ENCODE peak calls at places on chromosomes 11 and 22, in five cellular contexts. K is A549, H is breast epithelium, X is tibial nerve, O is IMR-90. J is an unnamed sample.

GRCh38 chr11:95736268-95737208 is 53.0 kb downstream of the FAM76B start:
- DNase-seq in K (no peak), H (no peak), X (no peak), O (no peak), J (no peak)

GRCh38 chr11:68550485-68550817 is 89.9 kb downstream of the PPP6R3 start:
- DNase-seq in K (no peak), H (no peak), X (no peak), O (peak; percentile 21), J (no peak)

GRCh38 chr11:47499614-47500013 is 50.7 kb upstream of the RAPSN start:
- DNase-seq in K (no peak), H (no peak), X (no peak), O (no peak), J (no peak)

GRCh38 chr11:105763594-105763993 is 153.7 kb downstream of the GRIA4 start:
- DNase-seq in K (no peak), H (no peak), X (no peak), O (no peak), J (no peak)

GRCh38 chr11:108732395-108732794 is 67.5 kb downstream of the DDX10 start:
- DNase-seq in K (no peak), H (no peak), X (no peak), O (no peak), J (no peak)

GRCh38 chr11:20522536-20522935 is 76.9 kb upstream of the SLC6A5 start:
- DNase-seq in K (no peak), H (no peak), X (no peak), O (no peak), J (no peak)

GRCh38 chr22:41347066-41347859 is 34.5 kb upstream of the TEF start:
- DNase-seq in K (no peak), H (no peak), X (no peak), O (no peak), J (no peak)

GRCh38 chr22:46694423-46695170 is 43.5 kb downstream of the CERK start:
- DNase-seq in K (no peak), H (no peak), X (no peak), O (no peak), J (no peak)

GRCh38 chr11:115672999-115673411 is 168.8 kb upstream of the CADM1 start:
- DNase-seq in K (no peak), H (no peak), X (peak; percentile 59), O (peak; percentile 73), J (peak; percentile 37)

GRCh38 chr11:108958446-108959123 is 293.7 kb downstream of the DDX10 start:
- DNase-seq in K (no peak), H (no peak), X (no peak), O (peak; percentile 82), J (no peak)

GRCh38 chr11:129427376-129427775 is 51.7 kb downstream of the BARX2 start:
- DNase-seq in K (no peak), H (no peak), X (no peak), O (no peak), J (no peak)

GRCh38 chr11:66651011-66651410 is 12.5 kb downstream of the RBM4 start:
- DNase-seq in K (no peak), H (no peak), X (no peak), O (peak; percentile 66), J (no peak)

GRCh38 chr22:44248926-44249325 is 63.8 kb downstream of the SHISAL1 start:
- DNase-seq in K (no peak), H (no peak), X (no peak), O (no peak), J (no peak)

GRCh38 chr22:41157083-41157482 is 48.0 kb upstream of the L3MBTL2 start:
- DNase-seq in K (no peak), H (no peak), X (no peak), O (no peak), J (no peak)

GRCh38 chr11:4134844-4135243 is 40.2 kb downstream of the RRM1 start:
- DNase-seq in K (peak; percentile 43), H (no peak), X (no peak), O (peak; percentile 64), J (no peak)

GRCh38 chr22:33781396-33781795 is 138.9 kb downstream of the LARGE1 start:
- DNase-seq in K (no peak), H (no peak), X (no peak), O (peak; percentile 33), J (no peak)

GRCh38 chr11:128904872-128905344 is 13.8 kb downstream of the KCNJ5 start:
- DNase-seq in K (peak; percentile 50), H (no peak), X (no peak), O (no peak), J (no peak)

GRCh38 chr11:128498846-128499245 is 88.5 kb downstream of the ETS1 start:
- DNase-seq in K (no peak), H (no peak), X (no peak), O (peak; percentile 67), J (no peak)

GRCh38 chr11:35907648-35908431 is 36.0 kb upstream of the LDLRAD3 start:
- DNase-seq in K (peak; percentile 27), H (no peak), X (peak; percentile 70), O (peak; percentile 62), J (peak; percentile 78)

GRCh38 chr11:8242113-8242475 is 21.6 kb downstream of the LMO1 start:
- DNase-seq in K (no peak), H (no peak), X (no peak), O (no peak), J (no peak)

GRCh38 chr11:128733440-128734115 is 39.7 kb downstream of the FLI1 start:
- DNase-seq in K (no peak), H (no peak), X (no peak), O (peak; percentile 66), J (no peak)

GRCh38 chr11:121932646-121933185 is 183.3 kb downstream of the BLID start:
- DNase-seq in K (no peak), H (no peak), X (no peak), O (no peak), J (no peak)

GRCh38 chr11:30586251-30587144 is at the start of gene MPPED2:
- DNase-seq in K (peak; percentile 49), H (peak; percentile 63), X (no peak), O (no peak), J (peak; percentile 15)

GRCh38 chr11:115463606-115464005 is 40.6 kb downstream of the CADM1 start:
- DNase-seq in K (no peak), H (no peak), X (no peak), O (no peak), J (no peak)

GRCh38 chr11:76610371-76610770 is 60.2 kb downstream of the LRRC32 start:
- DNase-seq in K (no peak), H (no peak), X (no peak), O (no peak), J (no peak)

GRCh38 chr22:38271927-38272372 is 860 bp downstream of the TMEM184B start:
- DNase-seq in K (no peak), H (peak; percentile 63), X (no peak), O (no peak), J (no peak)

GRCh38 chr11:104061851-104062521 is 25.5 kb downstream of the DDI1 start:
- DNase-seq in K (no peak), H (no peak), X (no peak), O (peak; percentile 5), J (no peak)

GRCh38 chr22:46062971-46063631 is 86.1 kb upstream of the WNT7B start:
- DNase-seq in K (no peak), H (peak; percentile 43), X (no peak), O (no peak), J (peak; percentile 66)

GRCh38 chr11:72872012-72872411 is 57.8 kb downstream of the ATG16L2 start:
- DNase-seq in K (no peak), H (no peak), X (no peak), O (no peak), J (no peak)

GRCh38 chr11:64745523-64746328 is 1.8 kb upstream of the RASGRP2 start:
- DNase-seq in K (peak; percentile 67), H (peak; percentile 69), X (peak; percentile 54), O (peak; percentile 22), J (peak; percentile 88)

GRCh38 chr22:20523118-20523983 is 15.9 kb downstream of the MED15 start:
- DNase-seq in K (no peak), H (no peak), X (no peak), O (peak; percentile 59), J (peak; percentile 27)
- TF ChIP-seq POLR2A in K (no peak), H (no peak), X (no peak), O (no peak), J (no peak)

DNA sequence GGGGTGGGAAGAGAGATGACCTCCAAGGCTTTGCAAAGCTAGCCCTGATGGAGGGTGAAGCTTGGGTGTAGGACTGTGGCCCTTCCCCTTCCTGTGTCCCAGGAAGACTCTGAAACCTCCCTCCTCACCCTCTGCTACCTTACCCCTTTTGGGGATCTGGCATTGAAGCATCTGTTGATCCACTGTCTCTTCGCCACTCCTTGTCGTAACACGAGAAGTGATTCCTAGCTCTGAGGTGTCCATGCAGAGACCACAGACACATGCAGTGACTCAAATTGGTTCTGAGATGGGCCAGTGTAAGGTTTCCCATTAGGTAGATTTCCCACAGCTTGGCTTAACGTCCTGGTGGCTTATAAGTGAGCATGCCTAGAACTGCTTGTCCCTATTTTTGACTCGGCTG is 101.4 kb downstream of the ZBTB16 start:
- DNase-seq in K (no peak), H (no peak), X (no peak), O (no peak), J (peak; percentile 94)
- H3K4me3 ChIP-seq in K (no peak overlapping the region), H (peak overlapping the region; percentile 39), X (no peak overlapping the region), O (no peak overlapping the region), J (peak overlapping the region; percentile 58)

GRCh38 chr22:30397656-30398635 is 1.1 kb downstream of the SEC14L2 start:
- DNase-seq in K (no peak), H (no peak), X (no peak), O (no peak), J (no peak)

GRCh38 chr22:30399718-30400117 is 2.9 kb downstream of the SEC14L2 start:
- DNase-seq in K (no peak), H (no peak), X (no peak), O (no peak), J (no peak)

GRCh38 chr22:30400159-30400558 is 3.3 kb downstream of the SEC14L2 start:
- DNase-seq in K (no peak), H (no peak), X (no peak), O (no peak), J (no peak)

GRCh38 chr22:30398685-30399680 is 2.2 kb downstream of the SEC14L2 start:
- DNase-seq in K (no peak), H (no peak), X (no peak), O (no peak), J (no peak)

DNA sequence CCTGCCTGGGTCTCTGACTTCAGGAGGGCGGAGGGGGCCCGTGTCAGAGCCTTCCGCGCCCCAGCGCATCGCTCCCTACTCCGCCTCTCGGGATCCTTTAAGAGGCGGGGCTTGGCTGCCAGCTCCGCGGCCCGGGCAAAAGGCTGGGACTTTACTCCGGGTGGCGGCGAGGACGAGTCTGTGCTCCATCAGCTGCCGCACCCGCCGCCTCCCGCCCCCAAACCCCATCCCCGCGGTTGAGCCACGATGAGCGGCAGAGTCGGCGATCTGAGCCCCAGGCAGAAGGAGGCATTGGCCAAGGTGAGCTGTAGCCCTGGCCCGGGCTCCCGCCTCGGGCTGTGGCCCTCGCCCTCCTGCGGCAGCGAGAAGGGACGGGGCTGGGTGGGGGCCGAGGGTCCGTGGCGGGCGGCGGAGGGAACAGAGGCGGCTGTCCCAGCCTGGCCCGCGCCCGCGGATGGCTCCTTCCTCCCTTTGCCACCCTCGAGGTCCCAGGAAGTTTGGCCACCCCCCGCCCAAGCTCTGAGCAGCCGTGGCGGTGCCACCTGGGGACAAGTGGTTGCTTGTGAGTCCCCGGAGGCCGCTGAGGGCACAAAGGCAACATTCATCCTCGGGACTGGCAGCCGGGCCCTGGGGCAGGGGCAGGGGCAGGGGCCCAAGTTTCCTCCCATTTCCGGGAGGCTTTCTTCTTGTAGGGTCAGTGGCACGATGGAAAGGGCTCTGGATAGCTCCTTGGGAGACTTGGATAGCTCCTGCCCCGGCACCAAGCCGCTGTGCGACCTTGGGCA is at the start of gene SEC14L2:
- DNase-seq in K (peak; percentile 55), H (peak; percentile 84), X (peak; percentile 59), O (peak; percentile 26), J (peak; percentile 41)
- TF ChIP-seq POLR2A in K (peak; percentile 38), H (peak; percentile 18), X (peak; percentile 40), O (peak; percentile 43), J (no peak)

GRCh38 chr11:86246293-86246675 is 1.7 kb downstream of the EED start:
- DNase-seq in K (no peak), H (no peak), X (no peak), O (no peak), J (no peak)
- H3K4me3 ChIP-seq in K (peak overlapping the region; percentile 76), H (peak overlapping the region; percentile 80), X (peak overlapping the region; percentile 91), O (peak overlapping the region; percentile 73), J (peak overlapping the region; percentile 93)